ENCODE peak calls at places on chromosomes 7 and 10, in eight cellular contexts. B, Y, S, J, D, P, W and F are unnamed samples.

GRCh38 chr10:90319188-90319914 is 538.5 kb downstream of the HTR7 start:
- DNase-seq in B (no peak), Y (peak; percentile 8), S (peak; percentile 70), J (peak; percentile 94), D (peak; percentile 16), P (peak; percentile 90), W (peak; percentile 0), F (no peak)

GRCh38 chr7:12217311-12217710 is 6.2 kb downstream of the TMEM106B start:
- DNase-seq in B (no peak), Y (no peak), S (no peak), J (no peak), D (no peak), P (no peak), W (no peak), F (no peak)

GRCh38 chr10:93462881-93463280 is 19.3 kb downstream of the MYOF start:
- DNase-seq in B (no peak), Y (no peak), S (no peak), J (no peak), D (no peak), P (no peak), W (no peak), F (peak; percentile 72)

GRCh38 chr10:71084061-71084817 is 128.1 kb upstream of the UNC5B start:
- DNase-seq in B (no peak), Y (no peak), S (no peak), J (no peak), D (peak; percentile 14), P (no peak), W (no peak), F (no peak)

GRCh38 chr10:88478256-88478655 is 104.9 kb downstream of the RNLS start:
- DNase-seq in B (no peak), Y (no peak), S (no peak), J (no peak), D (no peak), P (no peak), W (no peak), F (no peak)

GRCh38 chr7:103989200-103989784 is at the start of gene RELN:
- DNase-seq in B (no peak), Y (peak; percentile 31), S (no peak), J (peak; percentile 61), D (peak; percentile 33), P (no peak), W (peak; percentile 62), F (peak; percentile 74)

GRCh38 chr10:93457511-93457910 is 24.6 kb downstream of the MYOF start:
- DNase-seq in B (no peak), Y (no peak), S (no peak), J (no peak), D (no peak), P (no peak), W (no peak), F (no peak)

GRCh38 chr7:123643495-123644428 is 11.9 kb upstream of the LMOD2 start:
- DNase-seq in B (no peak), Y (peak; percentile 67), S (peak; percentile 66), J (peak; percentile 86), D (no peak), P (peak; percentile 12), W (peak; percentile 12), F (peak; percentile 88)

GRCh38 chr10:61753453-61753852 is 90.7 kb downstream of the CABCOCO1 start:
- DNase-seq in B (no peak), Y (no peak), S (no peak), J (peak; percentile 30), D (no peak), P (no peak), W (no peak), F (no peak)

GRCh38 chr10:62733654-62734293 is 70.7 kb upstream of the ADO start:
- DNase-seq in B (no peak), Y (no peak), S (no peak), J (no peak), D (no peak), P (no peak), W (no peak), F (no peak)

GRCh38 chr7:11315687-11316258 is 342.1 kb downstream of the PHF14 start:
- DNase-seq in B (no peak), Y (no peak), S (no peak), J (peak; percentile 26), D (no peak), P (no peak), W (no peak), F (no peak)

GRCh38 chr10:118701529-118702323 is 53.0 kb downstream of the CACUL1 start:
- DNase-seq in B (no peak), Y (no peak), S (no peak), J (peak; percentile 80), D (no peak), P (no peak), W (no peak), F (no peak)

GRCh38 chr10:101968910-101969321 is 87.1 kb downstream of the ARMH3 start:
- DNase-seq in B (no peak), Y (no peak), S (no peak), J (no peak), D (no peak), P (no peak), W (no peak), F (no peak)

GRCh38 chr7:151702961-151703360 is 174.0 kb downstream of the PRKAG2 start:
- DNase-seq in B (no peak), Y (no peak), S (no peak), J (no peak), D (no peak), P (no peak), W (no peak), F (no peak)

GRCh38 chr10:132232553-132232949 is 45.8 kb downstream of the DPYSL4 start:
- DNase-seq in B (no peak), Y (no peak), S (no peak), J (no peak), D (no peak), P (no peak), W (no peak), F (no peak)

GRCh38 chr7:151448261-151449252 is 8.6 kb upstream of the CRYGN start:
- DNase-seq in B (peak; percentile 62), Y (peak; percentile 34), S (no peak), J (peak; percentile 66), D (peak; percentile 90), P (no peak), W (peak; percentile 37), F (peak; percentile 87)

GRCh38 chr7:96663871-96664445 is 45.7 kb downstream of the SEM1 start:
- DNase-seq in B (no peak), Y (no peak), S (no peak), J (peak; percentile 11), D (no peak), P (no peak), W (peak; percentile 61), F (no peak)

GRCh38 chr7:25950488-25951413 is 201.2 kb upstream of the NFE2L3 start:
- DNase-seq in B (peak; percentile 83), Y (peak; percentile 92), S (peak; percentile 87), J (peak; percentile 99), D (peak; percentile 95), P (peak; percentile 17), W (peak; percentile 86), F (peak; percentile 97)

GRCh38 chr7:51731086-51731485 is 414.5 kb upstream of the COBL start:
- DNase-seq in B (no peak), Y (no peak), S (no peak), J (no peak), D (no peak), P (no peak), W (no peak), F (no peak)

GRCh38 chr7:47572939-47573757 is 8.8 kb downstream of the TNS3 start:
- DNase-seq in B (no peak), Y (no peak), S (no peak), J (peak; percentile 46), D (no peak), P (no peak), W (no peak), F (peak; percentile 73)

GRCh38 chr10:23095966-23096813 is 811 bp downstream of the MSRB2 start:
- DNase-seq in B (no peak), Y (no peak), S (no peak), J (peak; percentile 55), D (peak; percentile 57), P (no peak), W (no peak), F (peak; percentile 78)

GRCh38 chr10:113920819-113921345 is 66.4 kb downstream of the NHLRC2 start:
- DNase-seq in B (no peak), Y (no peak), S (no peak), J (no peak), D (no peak), P (no peak), W (no peak), F (no peak)

GRCh38 chr7:74182453-74183090 is 8.4 kb downstream of the EIF4H start:
- DNase-seq in B (no peak), Y (no peak), S (no peak), J (no peak), D (no peak), P (no peak), W (no peak), F (no peak)

GRCh38 chr7:74343281-74344127 is 54.3 kb downstream of the CLIP2 start:
- DNase-seq in B (no peak), Y (no peak), S (no peak), J (no peak), D (no peak), P (peak; percentile 21), W (no peak), F (no peak)

GRCh38 chr7:150993511-150993910 is 2.7 kb downstream of the NOS3 start:
- DNase-seq in B (no peak), Y (no peak), S (no peak), J (no peak), D (no peak), P (no peak), W (no peak), F (no peak)

GRCh38 chr7:140596751-140597424 is 43.7 kb downstream of the DENND2A start:
- DNase-seq in B (no peak), Y (no peak), S (no peak), J (no peak), D (no peak), P (no peak), W (no peak), F (peak; percentile 64)

GRCh38 chr7:129468087-129468486 is 33.9 kb downstream of the STRIP2 start:
- DNase-seq in B (no peak), Y (no peak), S (no peak), J (no peak), D (no peak), P (peak; percentile 96), W (no peak), F (no peak)

GRCh38 chr10:127122831-127123230 is 73.6 kb downstream of the INSYN2A start:
- DNase-seq in B (no peak), Y (no peak), S (no peak), J (no peak), D (no peak), P (no peak), W (no peak), F (no peak)

GRCh38 chr7:29071203-29071804 is 75.0 kb downstream of the CPVL start:
- DNase-seq in B (no peak), Y (no peak), S (no peak), J (no peak), D (no peak), P (no peak), W (no peak), F (peak; percentile 49)

GRCh38 chr7:140501941-140502340 is 22.6 kb upstream of the MKRN1 start:
- DNase-seq in B (no peak), Y (no peak), S (no peak), J (no peak), D (no peak), P (no peak), W (no peak), F (no peak)

GRCh38 chr10:55630491-55631056 is 730.5 kb downstream of the ZWINT start:
- DNase-seq in B (no peak), Y (no peak), S (no peak), J (peak; percentile 53), D (no peak), P (no peak), W (no peak), F (peak; percentile 74)

GRCh38 chr10:132273966-132274365 is 33.8 kb downstream of the STK32C start:
- DNase-seq in B (no peak), Y (no peak), S (no peak), J (no peak), D (no peak), P (no peak), W (no peak), F (no peak)